ENCODE peak calls at places on chromosome 22, in five cellular contexts. O is lower lobe of right lung, G is PC-3, V is tibial nerve, P is A549. B is an unnamed sample.

GRCh38 chr22:39545310-39546063 is 12.9 kb upstream of the RPS19BP1 start:
- DNase-seq in O (no peak), G (no peak), V (no peak), P (no peak), B (no peak)

GRCh38 chr22:35330258-35330861 is 30.7 kb downstream of the TOM1 start:
- DNase-seq in O (peak; percentile 87), G (peak; percentile 16), V (peak; percentile 70), P (no peak), B (no peak)

GRCh38 chr22:45830531-45831245 is 146.3 kb downstream of the WNT7B start:
- DNase-seq in O (no peak), G (peak; percentile 71), V (no peak), P (peak; percentile 48), B (peak; percentile 7)

GRCh38 chr22:27880778-27881394 is 38.2 kb downstream of the PITPNB start:
- DNase-seq in O (no peak), G (peak; percentile 72), V (no peak), P (peak; percentile 52), B (peak; percentile 30)

GRCh38 chr22:33923660-33924246 is 3.5 kb upstream of the LARGE1 start:
- DNase-seq in O (no peak), G (peak; percentile 56), V (peak; percentile 33), P (peak; percentile 74), B (no peak)

GRCh38 chr22:18966748-18967147 is 30.7 kb upstream of the PRODH start:
- DNase-seq in O (peak; percentile 35), G (no peak), V (no peak), P (no peak), B (no peak)

GRCh38 chr22:43830931-43831560 is 18.9 kb upstream of the EFCAB6 start:
- DNase-seq in O (peak; percentile 24), G (no peak), V (no peak), P (no peak), B (no peak)

GRCh38 chr22:20080445-20080775 is 369 bp downstream of the DGCR8 start:
- DNase-seq in O (peak; percentile 80), G (peak; percentile 41), V (no peak), P (peak; percentile 50), B (no peak)

GRCh38 chr22:49903322-49904039 is 14.8 kb downstream of the ALG12 start:
- DNase-seq in O (no peak), G (no peak), V (no peak), P (no peak), B (no peak)

GRCh38 chr22:45502215-45503070 is at the start of gene FBLN1:
- DNase-seq in O (peak; percentile 41), G (peak; percentile 34), V (no peak), P (peak; percentile 42), B (no peak)

GRCh38 chr22:35209203-35209602 is 48.1 kb upstream of the HMGXB4 start:
- DNase-seq in O (no peak), G (no peak), V (no peak), P (no peak), B (no peak)

GRCh38 chr22:49670610-49671330 is 156.9 kb downstream of the BRD1 start:
- DNase-seq in O (peak; percentile 55), G (no peak), V (no peak), P (no peak), B (no peak)

GRCh38 chr22:20979243-20979809 is 2.8 kb upstream of the LZTR1 start:
- DNase-seq in O (peak; percentile 92), G (no peak), V (no peak), P (no peak), B (no peak)

GRCh38 chr22:50020606-50021005 is 8.0 kb upstream of the IL17REL start:
- DNase-seq in O (no peak), G (no peak), V (no peak), P (no peak), B (no peak)

GRCh38 chr22:40525250-40525884 is 111.2 kb downstream of the MRTFA start:
- DNase-seq in O (peak; percentile 65), G (peak; percentile 48), V (no peak), P (peak; percentile 65), B (no peak)

GRCh38 chr22:29511126-29511854 is 31.3 kb downstream of the NEFH start:
- DNase-seq in O (no peak), G (no peak), V (no peak), P (no peak), B (no peak)

GRCh38 chr22:19522190-19522880 is 1.9 kb downstream of the CLDN5 start:
- DNase-seq in O (no peak), G (no peak), V (no peak), P (no peak), B (no peak)

GRCh38 chr22:35684732-35685131 is 32.9 kb upstream of the APOL5 start:
- DNase-seq in O (no peak), G (no peak), V (no peak), P (no peak), B (no peak)

GRCh38 chr22:46484861-46485595 is 52.4 kb downstream of the CELSR1 start:
- DNase-seq in O (no peak), G (peak; percentile 4), V (no peak), P (peak; percentile 78), B (no peak)

GRCh38 chr22:28594784-28595324 is 84.8 kb downstream of the TTC28 start:
- DNase-seq in O (no peak), G (peak; percentile 61), V (no peak), P (peak; percentile 61), B (peak; percentile 32)

GRCh38 chr22:27724706-27725105 is 76.8 kb downstream of the MN1 start:
- DNase-seq in O (no peak), G (no peak), V (no peak), P (no peak), B (no peak)

GRCh38 chr22:37258810-37259472 is 14.9 kb upstream of the RAC2 start:
- DNase-seq in O (peak; percentile 7), G (no peak), V (no peak), P (no peak), B (no peak)

GRCh38 chr22:37185646-37186227 is 2.3 kb downstream of the C1QTNF6 start:
- DNase-seq in O (peak; percentile 28), G (no peak), V (no peak), P (no peak), B (no peak)

GRCh38 chr22:40648386-40648785 is 11.9 kb upstream of the MRTFA start:
- DNase-seq in O (no peak), G (no peak), V (no peak), P (no peak), B (no peak)

GRCh38 chr22:42908082-42908746 is 51.1 kb upstream of the ARFGAP3 start:
- DNase-seq in O (peak; percentile 39), G (no peak), V (no peak), P (no peak), B (no peak)

GRCh38 chr22:28034760-28035401 is 115.8 kb upstream of the PITPNB start:
- DNase-seq in O (no peak), G (peak; percentile 38), V (peak; percentile 64), P (no peak), B (no peak)

GRCh38 chr22:20207277-20208025 is 56.6 kb upstream of the CCDC188 start:
- DNase-seq in O (no peak), G (no peak), V (no peak), P (no peak), B (no peak)

GRCh38 chr22:48577014-48577690 is 1250.5 kb downstream of the BRD1 start:
- DNase-seq in O (peak; percentile 37), G (no peak), V (no peak), P (no peak), B (no peak)

GRCh38 chr22:48577691-48578090 is 1250.0 kb downstream of the BRD1 start:
- DNase-seq in O (peak; percentile 35), G (no peak), V (no peak), P (no peak), B (no peak)

GRCh38 chr22:48574776-48575566 is 1252.7 kb downstream of the BRD1 start:
- DNase-seq in O (peak; percentile 52), G (no peak), V (no peak), P (peak; percentile 67), B (no peak)

GRCh38 chr22:48575567-48576332 is 1251.9 kb downstream of the BRD1 start:
- DNase-seq in O (peak; percentile 16), G (no peak), V (no peak), P (no peak), B (no peak)

DNA sequence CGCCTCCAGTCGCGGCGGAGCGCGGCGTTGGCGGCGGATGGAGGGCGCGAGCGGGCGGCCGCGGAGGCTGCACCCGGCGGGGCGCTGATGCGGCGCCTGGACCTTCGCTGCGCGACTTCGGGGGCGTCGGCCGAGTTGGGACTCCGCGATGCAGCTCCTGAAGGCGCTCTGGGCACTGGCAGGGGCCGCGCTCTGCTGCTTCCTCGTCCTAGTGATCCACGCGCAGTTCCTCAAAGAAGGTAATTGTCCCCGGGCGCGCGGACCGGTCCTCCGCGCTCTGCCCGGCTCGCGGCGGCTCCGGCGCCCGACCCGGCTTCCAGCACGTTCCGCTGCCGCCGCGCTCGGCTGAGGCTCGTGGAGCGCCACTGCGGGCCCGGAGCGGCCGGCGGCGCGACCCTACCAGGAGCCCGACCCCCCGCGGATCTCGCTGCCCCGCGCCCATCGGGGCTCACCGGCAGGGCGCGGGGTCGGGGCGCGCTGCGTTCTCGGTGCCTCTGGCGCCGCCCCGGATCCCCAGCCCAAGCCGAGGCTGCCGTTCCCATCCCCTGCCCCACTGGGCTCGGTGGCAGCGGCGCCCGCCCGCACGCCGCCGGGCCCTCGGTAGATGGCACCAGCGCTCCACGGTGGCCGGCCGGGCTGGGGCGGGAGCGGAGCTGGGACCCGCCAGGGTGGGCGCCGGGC is 1251.2 kb downstream of the BRD1 start:
- DNase-seq in O (peak; percentile 37), G (no peak), V (no peak), P (no peak), B (no peak)
- TF ChIP-seq CTCF in O (peak; percentile 24), G (peak; percentile 15), V (peak; percentile 84), P (peak; percentile 59), B (no peak)

GRCh38 chr22:26672060-26672471 is 14.7 kb downstream of the MIAT start:
- DNase-seq in O (no peak), G (no peak), V (no peak), P (no peak), B (no peak)
- H3K4me3 ChIP-seq in O (peak overlapping the region; percentile 82), G (peak overlapping the region; percentile 85), V (peak overlapping the region; percentile 76), P (peak overlapping the region; percentile 92), B (peak overlapping the region; percentile 47)

DNA sequence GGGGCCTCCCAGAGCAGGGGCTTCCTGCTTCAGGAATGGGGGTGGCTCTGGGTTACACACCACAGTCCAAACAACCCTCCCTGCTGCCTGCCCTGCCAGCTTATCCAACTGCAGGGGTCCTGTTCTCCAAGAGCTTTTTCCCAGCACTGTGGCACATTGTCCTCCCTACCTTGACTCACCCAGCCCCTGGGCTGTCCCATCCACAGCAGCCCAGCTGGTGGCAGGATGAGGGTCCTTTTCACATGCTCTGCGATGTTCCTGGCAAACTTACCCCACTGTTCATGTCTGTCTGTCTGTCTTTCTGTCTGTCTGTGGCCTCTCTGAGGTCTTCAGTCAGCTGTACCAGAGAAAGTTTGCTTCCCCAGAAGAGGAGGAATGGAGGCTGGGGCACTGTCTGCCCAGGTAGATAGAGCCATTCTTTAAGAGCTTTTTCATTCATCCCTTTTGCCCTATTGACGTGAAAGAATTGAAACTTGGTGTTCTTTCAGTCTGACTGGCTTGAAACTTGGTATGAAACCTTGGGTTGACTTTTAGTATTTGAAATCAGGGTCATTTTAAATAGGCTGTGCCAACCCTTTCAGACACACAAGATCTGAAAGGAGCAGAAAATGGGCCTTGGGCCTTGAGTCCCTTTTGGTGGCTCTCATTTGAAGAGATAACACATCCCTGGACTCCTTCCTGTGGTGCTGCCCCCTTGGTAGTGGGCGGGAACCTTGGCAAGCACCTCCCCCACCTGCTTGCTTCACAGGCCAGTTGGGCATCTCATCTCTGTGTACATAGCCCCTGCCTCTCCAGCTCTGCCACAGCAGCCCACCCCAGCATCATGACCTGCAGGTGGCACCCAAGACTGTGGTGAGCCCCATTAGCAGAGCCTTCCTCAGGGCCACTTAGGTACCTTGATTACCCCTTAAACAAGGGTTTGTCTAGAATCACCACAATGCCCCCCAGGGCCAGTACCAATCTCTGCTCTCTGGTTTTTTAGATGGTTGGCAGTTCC is 74.6 kb upstream of the SUSD2 start:
- DNase-seq in O (peak; percentile 32), G (no peak), V (no peak), P (no peak), B (no peak)
- TF ChIP-seq CTCF in O (peak; percentile 39), G (peak; percentile 20), V (no peak), P (peak; percentile 10), B (no peak)

GRCh38 chr22:22558972-22559603 is at the start of gene PRAME:
- DNase-seq in O (peak; percentile 75), G (peak; percentile 80), V (no peak), P (peak; percentile 93), B (peak; percentile 50)
- H3K4me3 ChIP-seq in O (no peak within 1 kb of the TSS), G (peak within 1 kb of the TSS; percentile 74), V (no peak within 1 kb of the TSS), P (peak within 1 kb of the TSS; percentile 90), B (peak within 1 kb of the TSS; percentile 77)